ENCODE peak calls at places on chromosomes 5 and 9, in five cellular contexts. F is kidney; B is osteoblast; M is CD8-positive, alpha-beta T cell; Z is psoas muscle. A is an unnamed sample.

GRCh38 chr5:132046915-132047314 is 13.5 kb upstream of the IL3 start:
- DNase-seq in F (peak; percentile 25), M (no peak), Z (no peak), B (no peak), A (no peak)

GRCh38 chr9:93116049-93116961 is 17.7 kb downstream of the NINJ1 start:
- DNase-seq in F (peak; percentile 89), B (peak; percentile 95), Z (peak; percentile 77), M (peak; percentile 3), A (no peak)

GRCh38 chr9:92206490-92206889 is 87.0 kb downstream of the IARS1 start:
- DNase-seq in B (no peak), M (no peak), F (no peak), Z (no peak), A (no peak)

GRCh38 chr5:9835121-9835770 is 205.1 kb upstream of the TAS2R1 start:
- DNase-seq in B (no peak), M (no peak), F (no peak), Z (no peak), A (no peak)

GRCh38 chr5:154653418-154653763 is 101.8 kb upstream of the LARP1 start:
- DNase-seq in M (no peak), Z (no peak), F (no peak), B (no peak), A (no peak)

GRCh38 chr9:127968046-127968445 is 12.7 kb downstream of the EEIG1 start:
- DNase-seq in B (peak; percentile 89), Z (no peak), M (peak; percentile 54), F (peak; percentile 76), A (no peak)

GRCh38 chr5:56480305-56481146 is 247.4 kb upstream of the ANKRD55 start:
- DNase-seq in Z (peak; percentile 53), B (peak; percentile 95), F (peak; percentile 91), M (no peak), A (peak; percentile 68)

GRCh38 chr5:15664961-15665360 is 165.0 kb downstream of the FBXL7 start:
- DNase-seq in B (no peak), Z (no peak), F (no peak), M (no peak), A (no peak)

GRCh38 chr5:132394681-132395259 is 25.3 kb downstream of the SLC22A5 start:
- DNase-seq in B (no peak), M (no peak), Z (no peak), F (no peak), A (no peak)

GRCh38 chr5:114223866-114224265 is 138.0 kb upstream of the KCNN2 start:
- DNase-seq in F (no peak), Z (no peak), B (no peak), M (no peak), A (peak; percentile 68)

GRCh38 chr5:1765141-1765879 is 34.3 kb downstream of the MRPL36 start:
- DNase-seq in B (peak; percentile 45), F (peak; percentile 30), Z (no peak), M (no peak), A (no peak)

GRCh38 chr5:87410941-87411340 is 1.8 kb downstream of the CCNH start:
- DNase-seq in M (no peak), F (no peak), Z (no peak), B (no peak), A (no peak)

GRCh38 chr5:174314261-174314660 is 268.8 kb downstream of the NSG2 start:
- DNase-seq in F (no peak), B (no peak), Z (no peak), M (no peak), A (no peak)

GRCh38 chr5:168734657-168735344 is 155.6 kb upstream of the PANK3 start:
- DNase-seq in F (no peak), M (no peak), B (peak; percentile 91), Z (peak; percentile 69), A (no peak)

GRCh38 chr5:4116834-4117233 is 521.2 kb downstream of the IRX1 start:
- DNase-seq in Z (no peak), F (no peak), B (no peak), M (no peak), A (no peak)

GRCh38 chr5:32301891-32302290 is 10.8 kb downstream of the MTMR12 start:
- DNase-seq in B (no peak), F (no peak), Z (no peak), M (no peak), A (no peak)
- H3K4me1 ChIP-seq in B (peaks cover 13% of the 10 kb centered on the region), F (peaks cover 43% of the 10 kb centered on the region), Z (peaks cover 31% of the 10 kb centered on the region), M (peaks cover 12% of the 10 kb centered on the region), A (no peaks in the 10 kb centered on the region)

GRCh38 chr9:121173501-121173900 is 28.2 kb downstream of the RAB14 start:
- DNase-seq in M (no peak), Z (no peak), B (peak; percentile 52), F (no peak), A (no peak)

GRCh38 chr9:121172726-121173487 is 28.8 kb downstream of the RAB14 start:
- DNase-seq in Z (no peak), M (no peak), B (no peak), F (no peak), A (no peak)

GRCh38 chr9:121171236-121171635 is 30.4 kb downstream of the RAB14 start:
- DNase-seq in F (no peak), M (no peak), Z (no peak), B (no peak), A (peak; percentile 48)

GRCh38 chr9:121168052-121168451 is 33.6 kb downstream of the RAB14 start:
- DNase-seq in F (no peak), Z (no peak), B (no peak), M (no peak), A (no peak)

DNA sequence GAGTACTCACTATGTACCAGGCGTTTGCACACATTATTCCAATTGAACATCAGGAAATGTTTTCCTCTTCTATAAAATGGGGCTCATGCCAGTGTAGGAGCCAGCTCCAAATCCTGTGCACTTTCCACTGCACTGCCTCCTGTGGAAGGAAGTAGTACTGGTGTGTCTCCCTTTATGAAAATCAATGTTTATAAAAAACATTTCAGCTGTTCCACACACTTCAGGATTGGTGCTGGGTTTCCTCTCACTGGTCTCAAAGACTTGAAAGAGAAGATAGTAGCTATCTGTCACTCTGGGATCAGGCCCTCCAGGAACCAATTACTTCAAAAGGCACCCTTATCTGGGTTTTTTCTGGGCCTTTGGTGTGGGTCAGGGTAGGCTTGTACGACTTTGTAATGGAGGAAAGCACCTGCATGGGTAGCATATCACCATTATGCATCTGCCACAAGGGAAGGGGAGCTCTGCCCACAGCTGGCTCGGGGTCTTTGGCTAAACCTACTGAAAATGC is 32.5 kb downstream of the RAB14 start:
- DNase-seq in F (no peak), B (peak; percentile 46), Z (no peak), M (peak; percentile 39), A (peak; percentile 41)
- H3K4me1 ChIP-seq in F (no peaks in the 10 kb centered on the region), B (no peaks in the 10 kb centered on the region), Z (no peaks in the 10 kb centered on the region), M (peaks cover 20% of the 10 kb centered on the region), A (no peaks in the 10 kb centered on the region)

GRCh38 chr9:120923620-120924328 is 2.8 kb downstream of the TRAF1 start:
- DNase-seq in B (no peak), F (no peak), M (no peak), Z (no peak), A (no peak)
- H3K4me1 ChIP-seq in B (peaks cover 29% of the 10 kb centered on the region), F (no peaks in the 10 kb centered on the region), M (peaks cover 91% of the 10 kb centered on the region), Z (peaks cover 7% of the 10 kb centered on the region), A (peaks cover 20% of the 10 kb centered on the region)

DNA sequence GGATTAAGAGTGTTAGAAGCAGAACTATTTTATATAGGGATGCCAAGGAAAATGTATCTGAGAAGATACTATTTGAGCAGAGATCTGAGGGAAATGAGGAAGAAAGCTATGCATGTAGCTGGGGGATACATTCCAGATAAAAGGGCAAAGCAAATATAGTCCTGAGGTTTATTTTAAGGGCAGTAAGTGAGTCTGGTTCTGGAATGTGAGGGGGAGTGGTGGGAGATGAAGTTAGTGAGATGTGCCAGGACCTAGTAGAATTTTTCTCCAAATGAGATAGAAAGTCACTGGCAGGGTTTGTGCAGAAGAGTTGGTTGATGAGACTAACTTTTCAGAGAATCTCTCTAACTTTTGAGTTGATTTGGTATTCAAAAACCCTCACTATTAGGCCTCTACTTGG is 374.7 kb downstream of the ADGRV1 start:
- DNase-seq in Z (no peak), B (no peak), M (no peak), F (no peak), A (no peak)
- H3K4me1 ChIP-seq in Z (no peaks in the 10 kb centered on the region), B (no peaks in the 10 kb centered on the region), M (no peaks in the 10 kb centered on the region), F (peaks cover 4% of the 10 kb centered on the region), A (no peaks in the 10 kb centered on the region)

GRCh38 chr5:7190727-7191126 is 205.2 kb upstream of the ADCY2 start:
- DNase-seq in Z (no peak), M (no peak), F (no peak), B (no peak), A (no peak)

GRCh38 chr5:7181841-7182240 is 214.1 kb upstream of the ADCY2 start:
- DNase-seq in M (no peak), B (no peak), F (no peak), Z (no peak), A (no peak)

GRCh38 chr5:7186818-7187217 is 209.1 kb upstream of the ADCY2 start:
- DNase-seq in Z (no peak), B (no peak), F (no peak), M (no peak), A (no peak)

GRCh38 chr5:7185742-7186141 is 210.2 kb upstream of the ADCY2 start:
- DNase-seq in F (no peak), B (no peak), Z (no peak), M (no peak), A (no peak)
- H3K4me1 ChIP-seq in F (no peaks in the 10 kb centered on the region), B (no peaks in the 10 kb centered on the region), Z (no peaks in the 10 kb centered on the region), M (no peaks in the 10 kb centered on the region), A (no peaks in the 10 kb centered on the region)

DNA sequence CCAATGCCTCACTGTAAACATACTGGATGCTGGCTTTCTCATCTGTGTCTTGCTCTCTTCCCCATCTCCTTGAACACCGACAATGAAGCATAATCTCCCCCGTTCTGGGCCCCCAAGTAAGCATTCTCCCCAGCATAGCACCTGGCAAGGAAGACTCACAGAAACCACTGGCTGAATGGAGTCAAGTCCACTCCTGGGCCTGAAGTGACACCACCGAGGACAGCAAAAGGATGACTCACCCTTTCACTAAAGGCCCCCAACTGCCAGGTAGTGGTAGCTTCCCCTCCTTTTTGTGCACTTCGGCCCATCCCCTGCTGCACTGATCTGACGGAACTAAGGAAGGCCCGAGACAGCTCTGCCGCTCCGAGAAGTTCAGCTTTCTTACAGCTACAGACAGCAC is 9.4 kb downstream of the VDAC1 start:
- DNase-seq in Z (no peak), F (no peak), B (no peak), M (no peak), A (peak; percentile 32)
- H3K4me1 ChIP-seq in Z (peaks cover 94% of the 10 kb centered on the region), F (peaks cover 40% of the 10 kb centered on the region), B (peaks cover 38% of the 10 kb centered on the region), M (peaks cover 5% of the 10 kb centered on the region), A (peaks cover 62% of the 10 kb centered on the region)

A was measured in SJCRH30.